ENCODE peak calls at places on chromosomes 7 and 10, in ten cellular contexts. W is body of pancreas, T is fibroblast of mammary gland, S is left ventricle myocardium inferior, L is heart left ventricle, Z is esophagus squamous epithelium, R is HFF-Myc, P is thyroid gland, I is GM12865, V is ovary. N is an unnamed sample.

GRCh38 chr10:72276013-72276387 is 2.3 kb downstream of the DDIT4 start:
- DNase-seq in P (peak), W (peak), V (peak), I (no peak), S (no peak), Z (no peak), R (no peak), T (peak), L (no peak), N (no peak)

GRCh38 chr7:137879357-137880158 is 32.8 kb upstream of the DGKI start:
- DNase-seq in I (peak), T (peak), R (no peak), W (no peak), Z (no peak), L (no peak), V (no peak), S (no peak), P (no peak), N (no peak)

GRCh38 chr7:1113548-1113885 is 25.6 kb downstream of the GPER1 start:
- DNase-seq in R (no peak), V (no peak), L (no peak), Z (no peak), P (no peak), T (no peak), I (no peak), W (no peak), S (peak), N (no peak)

GRCh38 chr10:112240441-112240840 is 42.8 kb upstream of the TECTB start:
- DNase-seq in V (no peak), P (no peak), R (no peak), Z (no peak), S (no peak), W (no peak), T (no peak), I (no peak), L (no peak), N (no peak)

GRCh38 chr10:17533731-17534130 is 79.3 kb upstream of the ST8SIA6 start:
- DNase-seq in L (no peak), V (no peak), I (no peak), S (no peak), T (peak), Z (no peak), R (no peak), P (no peak), W (no peak), N (no peak)

GRCh38 chr10:24866615-24867583 is 85.5 kb downstream of the PRTFDC1 start:
- DNase-seq in T (peak), I (no peak), P (peak), W (peak), Z (no peak), S (peak), L (peak), V (peak), R (no peak), N (peak)

GRCh38 chr7:9407816-9408215 is 974.4 kb downstream of the NXPH1 start:
- DNase-seq in R (no peak), T (no peak), I (no peak), V (no peak), Z (no peak), P (no peak), W (no peak), S (no peak), L (no peak), N (no peak)

GRCh38 chr7:18754766-18755165 is 259.2 kb downstream of the HDAC9 start:
- DNase-seq in T (peak), S (no peak), I (no peak), P (no peak), V (no peak), R (no peak), Z (no peak), W (no peak), L (no peak), N (no peak)

GRCh38 chr7:9488555-9488954 is 1055.1 kb downstream of the NXPH1 start:
- DNase-seq in S (no peak), P (no peak), T (peak), L (no peak), Z (no peak), I (no peak), V (no peak), W (no peak), R (peak), N (no peak)

GRCh38 chr7:74027124-74027682 is 770 bp upstream of the ELN start:
- DNase-seq in T (no peak), L (no peak), S (no peak), I (no peak), W (peak), V (no peak), P (no peak), R (no peak), Z (no peak), N (no peak)
- H3K4me3 ChIP-seq in T (no peak), L (peak), S (peak), I (no peak), W (no peak), V (peak), P (peak), R (no peak), Z (no peak), N (no peak)

DNA sequence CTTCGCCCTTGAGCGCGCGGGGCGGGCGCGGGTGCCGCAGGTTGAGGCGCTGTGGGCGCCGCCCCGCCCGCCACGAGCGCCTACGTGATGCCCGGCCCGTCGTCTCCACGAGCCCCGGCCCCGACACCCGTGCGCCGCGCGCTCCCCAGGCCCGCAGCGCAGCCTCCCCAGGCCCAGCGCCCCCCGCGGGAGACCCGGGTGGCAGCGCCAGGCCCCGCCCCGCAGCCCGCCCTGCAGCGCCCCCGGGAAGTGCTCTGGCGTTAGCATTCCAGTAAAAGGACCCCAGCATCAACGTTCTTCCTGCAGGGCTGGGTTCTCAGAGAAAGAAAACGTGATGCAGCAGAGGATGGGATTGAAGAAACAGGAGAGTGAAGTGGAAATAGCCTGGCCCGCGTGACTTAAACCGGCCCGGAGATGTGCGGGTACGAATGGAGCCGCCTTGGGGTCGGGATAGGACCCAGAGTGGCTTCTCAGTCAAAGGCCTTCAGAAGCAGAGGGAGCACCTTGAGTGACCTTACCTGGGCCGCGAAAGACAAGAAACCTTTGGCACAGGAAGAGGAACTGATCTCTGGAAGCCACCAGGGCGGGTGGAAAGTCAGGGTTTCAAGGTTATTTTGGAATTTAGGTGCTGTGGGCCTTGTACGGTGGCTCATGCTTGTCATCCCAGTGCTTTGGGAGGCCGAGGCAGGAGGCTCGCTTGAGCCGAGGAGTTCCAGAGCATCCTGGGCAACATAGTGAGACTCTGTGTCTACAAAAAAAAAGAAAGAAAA is 1.8 kb downstream of the PFKP start:
- DNase-seq in L (peak), P (peak), V (no peak), R (no peak), Z (no peak), S (no peak), W (no peak), I (peak), T (no peak), N (no peak)
- TF ChIP-seq CTCF in L (no peak), P (no peak), V (no peak), R (no peak), Z (no peak), S (no peak), W (no peak), I (peak), T (no peak), N (no peak)

GRCh38 chr7:157009778-157010587 is 480 bp downstream of the MNX1 start:
- DNase-seq in T (no peak), R (no peak), L (no peak), S (no peak), I (no peak), W (no peak), Z (no peak), P (no peak), V (no peak), N (no peak)
- H3K4me3 ChIP-seq in T (no peak), R (peak), L (peak), S (peak), I (peak), W (peak), Z (peak), P (peak), V (peak), N (no peak)

GRCh38 chr7:109945820-109946518 is 1145.0 kb upstream of the LRRN3 start:
- DNase-seq in T (no peak), L (no peak), Z (no peak), V (no peak), R (no peak), W (no peak), I (peak), P (no peak), S (no peak), N (no peak)

GRCh38 chr7:109950256-109950655 is 1140.7 kb upstream of the LRRN3 start:
- DNase-seq in T (no peak), V (no peak), S (no peak), Z (no peak), L (no peak), P (no peak), W (no peak), R (no peak), I (no peak), N (no peak)

GRCh38 chr7:109956916-109957315 is 1134.0 kb upstream of the LRRN3 start:
- DNase-seq in L (no peak), I (no peak), P (no peak), R (no peak), Z (no peak), S (no peak), V (no peak), W (no peak), T (no peak), N (no peak)

DNA sequence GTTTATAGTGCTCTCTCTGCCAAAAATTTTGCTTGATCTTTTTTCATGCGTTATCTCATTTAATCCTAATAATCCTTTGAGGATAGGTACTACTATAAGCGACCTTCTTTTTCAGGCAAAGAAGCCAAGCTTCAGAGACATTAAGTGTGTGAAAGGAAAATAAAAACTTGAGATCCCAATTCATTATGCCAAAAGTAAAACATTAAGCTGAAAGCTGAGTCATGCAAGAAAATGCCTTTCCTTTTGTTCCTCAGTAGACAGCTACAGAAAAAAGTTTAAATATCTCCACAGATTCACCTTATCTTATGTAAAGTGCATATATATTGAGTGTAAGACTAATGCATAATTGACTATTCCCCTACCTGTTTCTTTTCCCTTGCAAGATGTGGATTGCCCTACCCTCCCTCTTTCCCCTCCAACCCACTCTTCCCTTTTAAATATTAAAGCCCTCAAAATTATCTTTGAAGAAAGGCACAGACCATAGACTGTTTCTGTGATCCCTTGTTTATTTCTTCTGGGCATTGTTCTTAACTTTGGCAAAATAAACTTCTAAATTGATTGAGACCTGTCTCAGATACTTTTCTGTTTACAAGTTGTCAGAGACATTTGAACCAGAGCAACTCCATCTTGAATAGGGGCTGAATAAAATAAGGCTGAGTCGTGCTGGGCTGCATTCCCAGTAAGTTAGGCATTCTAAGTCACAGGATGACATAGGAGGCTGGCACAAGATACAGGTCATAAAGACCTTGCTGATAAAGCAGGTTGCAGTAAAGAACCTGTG is 1139.9 kb upstream of the LRRN3 start:
- DNase-seq in S (no peak), P (no peak), I (no peak), R (no peak), V (no peak), Z (no peak), L (no peak), T (no peak), W (no peak), N (no peak)
- TF ChIP-seq CTCF in S (no peak), P (no peak), I (no peak), R (no peak), V (no peak), Z (no peak), L (no peak), T (no peak), W (no peak), N (no peak)

GRCh38 chr10:68305889-68306288 is 26.0 kb upstream of the HNRNPH3 start:
- DNase-seq in L (no peak), R (no peak), I (no peak), W (no peak), P (no peak), T (no peak), S (no peak), Z (no peak), V (no peak), N (no peak)
- H3K4me3 ChIP-seq in L (no peak), R (no peak), I (no peak), W (no peak), P (no peak), T (no peak), S (no peak), Z (no peak), V (no peak), N (no peak)

DNA sequence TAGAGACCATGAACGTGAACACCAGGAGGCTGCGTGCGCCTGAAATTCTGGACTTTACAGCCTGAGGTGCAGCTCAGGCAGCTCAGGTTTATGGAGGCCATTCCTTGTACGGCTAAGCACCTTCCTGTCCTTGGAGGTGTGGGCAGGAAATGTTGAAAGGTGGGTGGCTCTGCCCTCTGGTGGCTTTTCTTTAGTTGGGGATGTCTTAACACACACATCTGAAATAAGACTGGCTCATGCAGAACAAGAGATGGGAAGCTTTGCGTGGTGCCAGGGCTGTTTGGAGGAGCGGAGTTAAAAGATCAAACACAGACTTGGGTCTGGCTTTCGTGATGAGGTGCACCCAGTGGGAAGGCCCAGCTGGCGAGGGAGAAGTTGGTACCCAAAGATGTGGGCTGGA is 64.1 kb downstream of the DOCK1 start:
- DNase-seq in I (no peak), V (no peak), S (no peak), W (peak), L (no peak), T (no peak), Z (no peak), R (no peak), P (peak), N (no peak)
- TF ChIP-seq CTCF in I (no peak), V (no peak), S (peak), W (peak), L (peak), T (peak), Z (peak), R (no peak), P (peak), N (peak)

DNA sequence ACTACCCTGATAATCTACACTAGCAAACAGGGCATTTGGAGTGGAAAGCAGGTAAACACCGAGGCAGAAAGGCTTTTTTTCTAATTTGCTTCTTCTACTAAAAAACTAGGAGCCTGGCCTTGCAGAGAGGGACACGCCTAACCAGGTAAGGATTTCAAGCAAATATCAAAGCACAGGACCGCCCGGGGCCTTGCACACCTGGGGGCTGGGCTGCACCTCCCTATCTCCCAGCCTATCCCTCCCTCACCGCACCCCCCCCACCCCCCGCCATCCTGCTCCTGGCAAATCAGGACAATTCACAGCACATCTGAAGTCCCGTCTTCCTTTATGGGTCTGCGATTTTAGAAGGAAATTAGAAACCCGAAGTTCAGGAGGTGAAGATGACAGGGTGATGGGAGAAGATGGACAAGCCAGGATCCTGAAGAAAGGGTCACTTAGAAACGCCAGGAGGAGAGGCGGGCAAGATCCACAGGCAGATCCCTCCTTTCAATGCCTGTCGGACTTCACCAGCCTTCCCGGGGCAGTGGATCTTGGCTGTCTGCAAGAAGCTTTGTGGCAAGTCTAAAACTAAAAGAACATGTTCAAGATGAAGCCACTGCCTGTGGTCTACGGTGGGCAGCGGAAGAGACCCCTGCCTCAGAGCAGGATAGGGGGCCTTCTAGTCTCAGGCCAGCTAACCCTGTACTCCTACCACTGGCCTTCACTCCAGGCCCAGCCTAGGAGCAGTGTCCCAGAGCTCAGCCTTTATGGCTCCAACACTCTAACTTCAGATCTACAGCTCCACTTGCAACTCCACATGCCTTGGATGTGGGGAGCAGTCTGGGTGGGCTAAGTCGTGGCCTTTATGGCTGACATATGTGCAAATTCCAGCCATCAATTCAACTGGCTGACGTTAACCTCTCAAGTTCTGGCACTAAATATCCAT is 43.9 kb downstream of the TNS3 start:
- DNase-seq in V (no peak), S (peak), T (no peak), W (no peak), Z (no peak), R (no peak), L (no peak), P (no peak), I (no peak), N (no peak)
- H3K4me3 ChIP-seq in V (peak), S (peak), T (peak), W (no peak), Z (peak), R (peak), L (peak), P (peak), I (no peak), N (peak)

N was measured in AG09309.